ENCODE peak calls at places on chromosome 9, in four cellular contexts. One of them, this sample, is unnamed.

GRCh38 chr9:74953235-74953741 is 576 bp upstream of the C9orf40 start:
- DNase-seq in gastrocnemius medialis: no peak
- DNase-seq in stomach: no peak
- DNase-seq in AG09309: no peak
- DNase-seq in this sample: peak

GRCh38 chr9:134413890-134414731 is 87.9 kb downstream of the RXRA start:
- DNase-seq in gastrocnemius medialis: peak
- DNase-seq in stomach: peak
- DNase-seq in AG09309: peak
- DNase-seq in this sample: peak

GRCh38 chr9:137107312-137107921 is 7.1 kb downstream of the DPP7 start:
- DNase-seq in gastrocnemius medialis: no peak
- DNase-seq in stomach: no peak
- DNase-seq in AG09309: no peak
- DNase-seq in this sample: no peak

GRCh38 chr9:89167788-89168187 is 10.8 kb downstream of the SHC3 start:
- DNase-seq in gastrocnemius medialis: no peak
- DNase-seq in stomach: no peak
- DNase-seq in AG09309: no peak
- DNase-seq in this sample: no peak

GRCh38 chr9:124510650-124511425 is 3.6 kb upstream of the NR5A1 start:
- DNase-seq in gastrocnemius medialis: no peak
- DNase-seq in stomach: no peak
- DNase-seq in AG09309: no peak
- DNase-seq in this sample: no peak

GRCh38 chr9:16105576-16105975 is 552.7 kb downstream of the CCDC171 start:
- DNase-seq in gastrocnemius medialis: no peak
- DNase-seq in stomach: no peak
- DNase-seq in AG09309: no peak
- DNase-seq in this sample: no peak

GRCh38 chr9:107707419-107707837 is 217.9 kb upstream of the KLF4 start:
- DNase-seq in gastrocnemius medialis: no peak
- DNase-seq in stomach: no peak
- DNase-seq in AG09309: peak
- DNase-seq in this sample: peak

GRCh38 chr9:127828262-127829031 is 25.8 kb downstream of the FPGS start:
- DNase-seq in gastrocnemius medialis: peak
- DNase-seq in stomach: peak
- DNase-seq in AG09309: no peak
- DNase-seq in this sample: peak

GRCh38 chr9:35981704-35982103 is 23.8 kb upstream of the OR2S2 start:
- DNase-seq in gastrocnemius medialis: no peak
- DNase-seq in stomach: no peak
- DNase-seq in AG09309: no peak
- DNase-seq in this sample: no peak

GRCh38 chr9:107373809-107374208 is 90.7 kb downstream of the RAD23B start:
- DNase-seq in gastrocnemius medialis: no peak
- DNase-seq in stomach: no peak
- DNase-seq in AG09309: no peak
- DNase-seq in this sample: no peak

GRCh38 chr9:99451121-99451606 is 229.1 kb downstream of the SEC61B start:
- DNase-seq in gastrocnemius medialis: peak
- DNase-seq in stomach: no peak
- DNase-seq in AG09309: no peak
- DNase-seq in this sample: no peak

GRCh38 chr9:22079873-22080341 is 70.8 kb upstream of the CDKN2B start:
- DNase-seq in gastrocnemius medialis: peak
- DNase-seq in stomach: no peak
- DNase-seq in AG09309: peak
- DNase-seq in this sample: no peak

GRCh38 chr9:110183208-110184145 is 24.5 kb downstream of the C9orf152 start:
- DNase-seq in gastrocnemius medialis: no peak
- DNase-seq in stomach: peak
- DNase-seq in AG09309: peak
- DNase-seq in this sample: peak

GRCh38 chr9:72951520-72952393 is 1.1 kb downstream of the ALDH1A1 start:
- DNase-seq in gastrocnemius medialis: no peak
- DNase-seq in stomach: no peak
- DNase-seq in AG09309: no peak
- DNase-seq in this sample: no peak

GRCh38 chr9:136700959-136701664 is 11.3 kb upstream of the DIPK1B start:
- DNase-seq in gastrocnemius medialis: no peak
- DNase-seq in stomach: no peak
- DNase-seq in AG09309: no peak
- DNase-seq in this sample: no peak

GRCh38 chr9:128174062-128174461 is 14.0 kb downstream of the BBLN start:
- DNase-seq in gastrocnemius medialis: no peak
- DNase-seq in stomach: no peak
- DNase-seq in AG09309: no peak
- DNase-seq in this sample: no peak

GRCh38 chr9:133135193-133135745 is 14.2 kb upstream of the RALGDS start:
- DNase-seq in gastrocnemius medialis: peak
- DNase-seq in stomach: peak
- DNase-seq in AG09309: no peak
- DNase-seq in this sample: peak

GRCh38 chr9:115209601-115210306 is 91.8 kb upstream of the TNC start:
- DNase-seq in gastrocnemius medialis: no peak
- DNase-seq in stomach: no peak
- DNase-seq in AG09309: no peak
- DNase-seq in this sample: no peak

GRCh38 chr9:26012797-26013594 is 334.8 kb upstream of the TUSC1 start:
- DNase-seq in gastrocnemius medialis: no peak
- DNase-seq in stomach: no peak
- DNase-seq in AG09309: no peak
- DNase-seq in this sample: no peak

GRCh38 chr9:134969401-134969800 is 51.7 kb upstream of the FCN1 start:
- DNase-seq in gastrocnemius medialis: no peak
- DNase-seq in stomach: no peak
- DNase-seq in AG09309: no peak
- DNase-seq in this sample: no peak

GRCh38 chr9:134425815-134426214 is 99.6 kb downstream of the RXRA start:
- DNase-seq in gastrocnemius medialis: no peak
- DNase-seq in stomach: no peak
- DNase-seq in AG09309: no peak
- DNase-seq in this sample: no peak

GRCh38 chr9:133188843-133189180 is 20.2 kb downstream of the OBP2B start:
- DNase-seq in gastrocnemius medialis: no peak
- DNase-seq in stomach: no peak
- DNase-seq in AG09309: no peak
- DNase-seq in this sample: no peak

GRCh38 chr9:129175515-129175824 is 2.6 kb downstream of the IER5L start:
- DNase-seq in gastrocnemius medialis: no peak
- DNase-seq in stomach: no peak
- DNase-seq in AG09309: no peak
- DNase-seq in this sample: no peak

GRCh38 chr9:126794441-126794840 is 10.4 kb upstream of the ZBTB43 start:
- DNase-seq in gastrocnemius medialis: no peak
- DNase-seq in stomach: no peak
- DNase-seq in AG09309: no peak
- DNase-seq in this sample: no peak

GRCh38 chr9:9998491-9999287 is 614.1 kb downstream of the PTPRD start:
- DNase-seq in gastrocnemius medialis: no peak
- DNase-seq in stomach: no peak
- DNase-seq in AG09309: no peak
- DNase-seq in this sample: no peak

GRCh38 chr9:77455312-77455927 is 192.7 kb downstream of the GNA14 start:
- DNase-seq in gastrocnemius medialis: no peak
- DNase-seq in stomach: peak
- DNase-seq in AG09309: no peak
- DNase-seq in this sample: no peak

GRCh38 chr9:127049044-127049443 is 73.4 kb downstream of the ANGPTL2 start:
- DNase-seq in gastrocnemius medialis: peak
- DNase-seq in stomach: peak
- DNase-seq in AG09309: peak
- DNase-seq in this sample: peak

GRCh38 chr9:134427153-134427782 is 101.0 kb downstream of the RXRA start:
- DNase-seq in gastrocnemius medialis: no peak
- DNase-seq in stomach: no peak
- DNase-seq in AG09309: no peak
- DNase-seq in this sample: no peak

GRCh38 chr9:120868676-120869359 is 8.2 kb downstream of the PHF19 start:
- DNase-seq in gastrocnemius medialis: peak
- DNase-seq in stomach: peak
- DNase-seq in AG09309: peak
- DNase-seq in this sample: peak
- H3K4me3 ChIP-seq in gastrocnemius medialis: peak
- H3K4me3 ChIP-seq in stomach: peak
- H3K4me3 ChIP-seq in AG09309: peak
- H3K4me3 ChIP-seq in this sample: peak

DNA sequence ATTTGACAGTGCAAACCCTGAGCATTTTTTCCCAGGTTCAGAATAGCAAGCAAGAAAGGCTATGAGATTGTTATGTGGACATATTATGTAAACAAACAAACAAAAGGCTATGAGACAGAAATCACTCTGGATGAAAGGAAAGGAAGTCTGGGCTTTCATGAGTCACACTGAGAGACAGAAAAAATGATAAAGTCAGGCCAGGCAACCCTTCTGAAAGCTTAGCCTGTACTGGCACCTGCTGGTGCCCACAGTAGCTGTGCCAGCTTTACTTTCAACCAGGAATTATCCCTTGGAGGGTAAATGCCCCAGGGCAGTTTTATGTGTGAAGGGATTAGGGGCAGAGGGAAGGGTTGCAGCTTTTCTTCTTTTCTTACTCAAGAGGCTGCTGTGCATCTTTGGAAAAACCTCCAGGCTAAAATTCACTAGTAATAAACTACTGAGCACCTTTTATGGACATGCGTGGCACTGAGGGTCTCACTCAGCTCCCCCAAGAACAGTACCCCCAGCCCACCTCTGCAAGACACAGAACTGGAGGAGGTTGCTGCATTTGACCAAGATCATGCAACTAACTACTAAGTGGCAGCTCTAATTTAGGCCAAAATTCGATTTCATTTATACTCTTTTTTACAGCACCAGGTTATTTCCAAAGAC is 41.7 kb downstream of the ACTL7B start:
- DNase-seq in gastrocnemius medialis: no peak
- DNase-seq in stomach: no peak
- DNase-seq in AG09309: peak
- DNase-seq in this sample: peak
- TF ChIP-seq CTCF in gastrocnemius medialis: no peak
- TF ChIP-seq CTCF in stomach: no peak
- TF ChIP-seq CTCF in AG09309: peak
- TF ChIP-seq CTCF in this sample: peak

GRCh38 chr9:131675437-131676022 is 64.3 kb downstream of the RAPGEF1 start:
- DNase-seq in gastrocnemius medialis: no peak
- DNase-seq in stomach: no peak
- DNase-seq in AG09309: no peak
- DNase-seq in this sample: no peak
- H3K4me3 ChIP-seq in gastrocnemius medialis: no peak
- H3K4me3 ChIP-seq in stomach: no peak
- H3K4me3 ChIP-seq in AG09309: no peak
- H3K4me3 ChIP-seq in this sample: no peak

GRCh38 chr9:20428976-20429375 is 193.3 kb downstream of the MLLT3 start:
- DNase-seq in gastrocnemius medialis: no peak
- DNase-seq in stomach: no peak
- DNase-seq in AG09309: no peak
- DNase-seq in this sample: no peak

GRCh38 chr9:20426019-20426418 is 196.3 kb downstream of the MLLT3 start:
- DNase-seq in gastrocnemius medialis: no peak
- DNase-seq in stomach: no peak
- DNase-seq in AG09309: no peak
- DNase-seq in this sample: no peak

GRCh38 chr9:20427359-20427758 is 194.9 kb downstream of the MLLT3 start:
- DNase-seq in gastrocnemius medialis: no peak
- DNase-seq in stomach: no peak
- DNase-seq in AG09309: no peak
- DNase-seq in this sample: no peak
- TF ChIP-seq CTCF in gastrocnemius medialis: no peak
- TF ChIP-seq CTCF in stomach: no peak
- TF ChIP-seq CTCF in AG09309: no peak
- TF ChIP-seq CTCF in this sample: no peak

DNA sequence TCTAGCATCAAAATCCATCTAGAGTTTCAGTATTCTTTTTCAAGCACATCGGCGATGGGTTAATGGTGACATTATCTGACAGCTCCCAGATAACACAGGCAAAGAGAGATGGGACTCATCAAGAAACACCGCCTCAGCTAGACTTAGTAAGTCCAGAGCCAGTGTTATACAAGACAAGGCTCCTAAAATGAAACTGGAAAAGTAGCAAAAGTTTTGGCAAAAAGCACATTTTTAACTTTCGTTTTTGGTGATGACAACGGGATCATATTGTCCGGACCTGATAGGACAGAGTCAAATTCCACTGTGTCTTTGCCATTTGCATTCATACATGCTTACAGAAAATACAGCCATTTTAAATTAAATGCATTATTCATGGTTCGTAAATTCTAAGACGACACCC is 152.0 kb downstream of the CRB2 start:
- DNase-seq in gastrocnemius medialis: no peak
- DNase-seq in stomach: no peak
- DNase-seq in AG09309: no peak
- DNase-seq in this sample: no peak
- H3K4me3 ChIP-seq in gastrocnemius medialis: no peak
- H3K4me3 ChIP-seq in stomach: no peak
- H3K4me3 ChIP-seq in AG09309: no peak
- H3K4me3 ChIP-seq in this sample: no peak

GRCh38 chr9:30065888-30066287 is 2318.6 kb upstream of the ACO1 start:
- DNase-seq in gastrocnemius medialis: no peak
- DNase-seq in stomach: no peak
- DNase-seq in AG09309: no peak
- DNase-seq in this sample: no peak
- TF ChIP-seq CTCF in gastrocnemius medialis: no peak
- TF ChIP-seq CTCF in stomach: no peak
- TF ChIP-seq CTCF in AG09309: no peak
- TF ChIP-seq CTCF in this sample: no peak

DNA sequence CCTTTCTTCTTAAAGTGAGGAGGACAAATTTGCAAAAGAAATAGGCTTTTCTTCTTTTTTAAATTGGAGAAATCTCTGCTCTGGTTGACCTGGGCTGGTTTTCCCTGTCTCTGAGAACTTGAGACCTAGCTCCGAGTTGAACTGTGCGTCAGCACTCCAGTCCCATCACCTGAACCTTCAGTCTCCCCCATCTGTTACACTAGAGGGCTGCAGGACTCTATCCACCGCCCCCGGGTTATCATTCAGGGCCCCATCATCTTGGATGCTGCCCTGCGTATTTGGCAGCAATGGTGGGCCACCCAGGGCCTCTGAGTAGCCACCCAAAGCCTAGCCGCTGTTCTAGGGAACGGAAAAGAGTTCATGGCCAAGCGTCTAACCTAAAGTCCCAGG is 2.5 kb downstream of the FOXE1 start:
- DNase-seq in gastrocnemius medialis: no peak
- DNase-seq in stomach: no peak
- DNase-seq in AG09309: no peak
- DNase-seq in this sample: no peak
- H3K4me3 ChIP-seq in gastrocnemius medialis: no peak
- H3K4me3 ChIP-seq in stomach: no peak
- H3K4me3 ChIP-seq in AG09309: no peak
- H3K4me3 ChIP-seq in this sample: no peak